ENCODE peak calls at places on chromosomes 16 and 17, in six cellular contexts. D, A, R, J, H and L are unnamed samples.

GRCh38 chr17:29159286-29159860 is 20.8 kb downstream of the MYO18A start:
- DNase-seq in H (no peak), R (no peak), D (no peak), J (no peak), A (no peak), L (no peak)

GRCh38 chr16:24753437-24753836 is 24.0 kb downstream of the TNRC6A start:
- DNase-seq in A (no peak), H (no peak), J (peak; percentile 14), D (no peak), R (no peak), L (no peak)

GRCh38 chr17:17042851-17043667 is 802 bp downstream of the MPRIP start:
- DNase-seq in H (peak; percentile 16), R (no peak), D (no peak), A (no peak), J (no peak), L (peak; percentile 7)

GRCh38 chr17:35789044-35789443 is 6.4 kb downstream of the MMP28 start:
- DNase-seq in A (no peak), J (no peak), D (no peak), R (no peak), H (no peak), L (no peak)

GRCh38 chr17:49523706-49524472 is 28.8 kb downstream of the NGFR start:
- DNase-seq in R (no peak), H (peak; percentile 39), A (peak; percentile 64), J (no peak), D (no peak), L (no peak)

GRCh38 chr17:82978354-82978753 is 101.1 kb upstream of the METRNL start:
- DNase-seq in R (no peak), D (no peak), H (no peak), J (no peak), A (no peak), L (no peak)

GRCh38 chr17:21020622-21021021 is 22.2 kb downstream of the USP22 start:
- DNase-seq in A (peak; percentile 8), R (no peak), D (no peak), H (no peak), J (no peak), L (no peak)

GRCh38 chr16:7763111-7763510 is 430.5 kb downstream of the RBFOX1 start:
- DNase-seq in J (no peak), R (no peak), H (no peak), D (no peak), A (no peak), L (no peak)

GRCh38 chr17:40515011-40515410 is 13.6 kb upstream of the TNS4 start:
- DNase-seq in R (no peak), J (no peak), H (no peak), A (no peak), D (no peak), L (no peak)

GRCh38 chr16:3652373-3653037 is 2.0 kb upstream of the DNASE1 start:
- DNase-seq in D (no peak), J (no peak), A (no peak), R (no peak), H (no peak), L (no peak)

GRCh38 chr17:4635823-4636375 is 5.6 kb downstream of the ALOX15 start:
- DNase-seq in D (no peak), J (no peak), H (no peak), R (peak; percentile 35), A (no peak), L (no peak)

GRCh38 chr17:74499992-74500391 is 31.3 kb downstream of the CD300LB start:
- DNase-seq in J (no peak), D (no peak), H (no peak), A (no peak), R (no peak), L (no peak)

GRCh38 chr17:68564415-68565111 is 36.6 kb downstream of the FAM20A start:
- DNase-seq in D (no peak), H (no peak), R (no peak), J (no peak), A (no peak), L (no peak)

GRCh38 chr17:81428121-81428515 is 32.9 kb downstream of the BAHCC1 start:
- DNase-seq in J (peak; percentile 83), H (no peak), R (peak; percentile 93), D (no peak), A (peak; percentile 57), L (no peak)

GRCh38 chr17:59331929-59332889 is 754 bp downstream of the YPEL2 start:
- DNase-seq in D (peak; percentile 17), R (peak; percentile 31), A (peak; percentile 64), H (peak; percentile 22), J (no peak), L (peak; percentile 24)

GRCh38 chr17:50139950-50140885 is 10.3 kb upstream of the SAMD14 start:
- DNase-seq in D (peak; percentile 74), R (peak; percentile 67), J (peak; percentile 53), A (peak; percentile 76), H (peak; percentile 76), L (peak; percentile 79)

GRCh38 chr17:67244621-67245072 is 349 bp downstream of the HELZ start:
- DNase-seq in J (no peak), H (peak; percentile 8), A (no peak), D (no peak), R (no peak), L (peak; percentile 12)

GRCh38 chr17:54891176-54891821 is 9.4 kb upstream of the TOM1L1 start:
- DNase-seq in R (peak; percentile 34), J (peak; percentile 64), H (no peak), D (no peak), A (peak; percentile 48), L (no peak)

GRCh38 chr16:57645691-57646387 is 17.4 kb downstream of the ADGRG1 start:
- DNase-seq in H (no peak), R (no peak), D (no peak), J (no peak), A (no peak), L (no peak)

GRCh38 chr17:37813753-37814152 is 68.9 kb upstream of the HNF1B start:
- DNase-seq in J (no peak), H (no peak), A (no peak), D (no peak), R (no peak), L (no peak)

GRCh38 chr17:10073026-10073425 is 125.4 kb downstream of the GAS7 start:
- DNase-seq in H (no peak), R (no peak), J (no peak), D (no peak), A (no peak), L (no peak)

GRCh38 chr17:3827124-3827773 is 18.8 kb downstream of the NCBP3 start:
- DNase-seq in H (peak; percentile 52), J (peak; percentile 1), R (no peak), A (peak; percentile 51), D (peak; percentile 54), L (peak; percentile 68)

GRCh38 chr16:62077998-62078397 is 41.8 kb upstream of the CDH8 start:
- DNase-seq in D (no peak), A (no peak), J (no peak), H (no peak), R (peak; percentile 5), L (no peak)

GRCh38 chr16:65094009-65094408 is 27.9 kb downstream of the CDH11 start:
- DNase-seq in R (no peak), A (no peak), J (no peak), D (no peak), H (no peak), L (no peak)

GRCh38 chr17:49595328-49595727 is 19.7 kb downstream of the NXPH3 start:
- DNase-seq in R (no peak), A (no peak), H (no peak), J (no peak), D (no peak), L (no peak)

GRCh38 chr17:67139784-67140665 is 95.7 kb downstream of the CACNG1 start:
- DNase-seq in R (no peak), H (no peak), J (no peak), D (no peak), A (peak; percentile 84), L (no peak)

GRCh38 chr16:65658339-65659275 is 536.7 kb upstream of the CDH11 start:
- DNase-seq in J (peak; percentile 24), R (no peak), D (no peak), A (no peak), H (no peak), L (no peak)

GRCh38 chr17:74998783-74999182 is 11.4 kb downstream of the CDR2L start:
- DNase-seq in A (no peak), J (no peak), H (no peak), R (no peak), D (no peak), L (no peak)

GRCh38 chr16:15055141-15056053 is 477 bp downstream of the NTAN1 start:
- DNase-seq in D (no peak), A (peak; percentile 49), H (peak; percentile 81), R (peak; percentile 40), J (peak; percentile 47), L (no peak)

GRCh38 chr17:42682400-42683384 is at the start of gene CNTNAP1:
- DNase-seq in J (peak; percentile 68), H (no peak), D (no peak), R (no peak), A (peak; percentile 44), L (no peak)

GRCh38 chr17:69084911-69085310 is 24.2 kb upstream of the ABCA9 start:
- DNase-seq in H (no peak), R (no peak), A (peak; percentile 25), J (no peak), D (no peak), L (no peak)

GRCh38 chr16:81807767-81808166 is 28.7 kb downstream of the PLCG2 start:
- DNase-seq in R (no peak), A (no peak), H (no peak), D (no peak), J (no peak), L (no peak)

GRCh38 chr17:72296456-72296855 is 175.6 kb downstream of the SOX9 start:
- DNase-seq in D (no peak), A (no peak), J (no peak), R (no peak), H (no peak), L (no peak)

GRCh38 chr16:81758376-81758775 is 20.7 kb upstream of the PLCG2 start:
- DNase-seq in D (no peak), H (no peak), J (no peak), A (no peak), R (no peak), L (no peak)